ENCODE peak calls at places on chromosomes 1 and 21, in nine cellular contexts. One of them, this sample, is unnamed.

GRCh38 chr1:106465666-106466065 is 590.8 kb upstream of the PRMT6 start:
- DNase-seq in A549: no peak
- DNase-seq in fibroblast of the aortic adventitia: no peak
- DNase-seq in HFFc6: no peak
- DNase-seq in left ventricle myocardium inferior: no peak
- DNase-seq in heart left ventricle: no peak
- DNase-seq in AG10803: no peak
- DNase-seq in GM13977: no peak
- DNase-seq in RWPE1: no peak
- DNase-seq in this sample: no peak

GRCh38 chr1:89615676-89616598 is 17.0 kb upstream of the LRRC8C start:
- DNase-seq in RWPE1: peak; percentile 53
- DNase-seq in heart left ventricle: no peak
- DNase-seq in left ventricle myocardium inferior: no peak
- DNase-seq in fibroblast of the aortic adventitia: no peak
- DNase-seq in GM13977: no peak
- DNase-seq in HFFc6: no peak
- DNase-seq in AG10803: no peak
- DNase-seq in A549: peak; percentile 34
- DNase-seq in this sample: peak; percentile 19

GRCh38 chr21:41651396-41651795 is 115.5 kb downstream of the RIPK4 start:
- DNase-seq in AG10803: no peak
- DNase-seq in RWPE1: no peak
- DNase-seq in left ventricle myocardium inferior: no peak
- DNase-seq in HFFc6: no peak
- DNase-seq in heart left ventricle: no peak
- DNase-seq in fibroblast of the aortic adventitia: no peak
- DNase-seq in GM13977: no peak
- DNase-seq in A549: no peak
- DNase-seq in this sample: no peak

GRCh38 chr21:45322231-45322959 is 34.7 kb upstream of the POFUT2 start:
- DNase-seq in left ventricle myocardium inferior: peak; percentile 5
- DNase-seq in A549: no peak
- DNase-seq in HFFc6: no peak
- DNase-seq in GM13977: no peak
- DNase-seq in RWPE1: no peak
- DNase-seq in fibroblast of the aortic adventitia: no peak
- DNase-seq in AG10803: no peak
- DNase-seq in heart left ventricle: peak; percentile 57
- DNase-seq in this sample: no peak

GRCh38 chr1:240613353-240614142 is 1.6 kb upstream of the GREM2 start:
- DNase-seq in RWPE1: no peak
- DNase-seq in HFFc6: no peak
- DNase-seq in heart left ventricle: no peak
- DNase-seq in AG10803: peak; percentile 43
- DNase-seq in fibroblast of the aortic adventitia: no peak
- DNase-seq in A549: no peak
- DNase-seq in GM13977: no peak
- DNase-seq in left ventricle myocardium inferior: no peak
- DNase-seq in this sample: no peak

GRCh38 chr1:3584915-3585314 is 26.4 kb downstream of the MEGF6 start:
- DNase-seq in fibroblast of the aortic adventitia: no peak
- DNase-seq in AG10803: no peak
- DNase-seq in left ventricle myocardium inferior: no peak
- DNase-seq in A549: no peak
- DNase-seq in heart left ventricle: no peak
- DNase-seq in GM13977: no peak
- DNase-seq in HFFc6: no peak
- DNase-seq in RWPE1: no peak
- DNase-seq in this sample: no peak

GRCh38 chr21:45138199-45139002 is 64.0 kb downstream of the ADARB1 start:
- DNase-seq in GM13977: peak; percentile 75
- DNase-seq in RWPE1: peak; percentile 32
- DNase-seq in AG10803: peak; percentile 61
- DNase-seq in A549: peak; percentile 72
- DNase-seq in left ventricle myocardium inferior: peak; percentile 59
- DNase-seq in HFFc6: peak; percentile 26
- DNase-seq in heart left ventricle: peak; percentile 84
- DNase-seq in fibroblast of the aortic adventitia: peak; percentile 70
- DNase-seq in this sample: peak; percentile 63

GRCh38 chr21:37101384-37101783 is 28.3 kb downstream of the TTC3 start:
- DNase-seq in A549: peak; percentile 1
- DNase-seq in heart left ventricle: no peak
- DNase-seq in left ventricle myocardium inferior: no peak
- DNase-seq in GM13977: no peak
- DNase-seq in RWPE1: no peak
- DNase-seq in fibroblast of the aortic adventitia: no peak
- DNase-seq in HFFc6: peak; percentile 4
- DNase-seq in AG10803: peak; percentile 16
- DNase-seq in this sample: no peak

GRCh38 chr1:89908993-89909436 is 85.9 kb upstream of the ZNF326 start:
- DNase-seq in AG10803: peak; percentile 56
- DNase-seq in fibroblast of the aortic adventitia: peak; percentile 59
- DNase-seq in GM13977: peak; percentile 28
- DNase-seq in A549: peak; percentile 48
- DNase-seq in HFFc6: peak; percentile 80
- DNase-seq in left ventricle myocardium inferior: no peak
- DNase-seq in RWPE1: peak; percentile 62
- DNase-seq in heart left ventricle: no peak
- DNase-seq in this sample: no peak

GRCh38 chr1:83318361-83318760 is 680.6 kb downstream of the TTLL7 start:
- DNase-seq in left ventricle myocardium inferior: no peak
- DNase-seq in RWPE1: no peak
- DNase-seq in GM13977: no peak
- DNase-seq in fibroblast of the aortic adventitia: no peak
- DNase-seq in heart left ventricle: no peak
- DNase-seq in A549: no peak
- DNase-seq in AG10803: no peak
- DNase-seq in HFFc6: no peak
- DNase-seq in this sample: no peak

GRCh38 chr1:110462964-110463363 is 12.0 kb downstream of the PROK1 start:
- DNase-seq in left ventricle myocardium inferior: no peak
- DNase-seq in RWPE1: no peak
- DNase-seq in GM13977: no peak
- DNase-seq in A549: no peak
- DNase-seq in HFFc6: no peak
- DNase-seq in AG10803: no peak
- DNase-seq in heart left ventricle: no peak
- DNase-seq in fibroblast of the aortic adventitia: peak; percentile 35
- DNase-seq in this sample: no peak
- TF ChIP-seq CTCF in left ventricle myocardium inferior: no peak
- TF ChIP-seq CTCF in RWPE1: no peak
- TF ChIP-seq CTCF in GM13977: no peak
- TF ChIP-seq CTCF in A549: peak; percentile 16
- TF ChIP-seq CTCF in HFFc6: peak; percentile 35
- TF ChIP-seq CTCF in AG10803: peak; percentile 13
- TF ChIP-seq CTCF in heart left ventricle: no peak
- TF ChIP-seq CTCF in fibroblast of the aortic adventitia: peak; percentile 29
- TF ChIP-seq CTCF in this sample: no peak

DNA sequence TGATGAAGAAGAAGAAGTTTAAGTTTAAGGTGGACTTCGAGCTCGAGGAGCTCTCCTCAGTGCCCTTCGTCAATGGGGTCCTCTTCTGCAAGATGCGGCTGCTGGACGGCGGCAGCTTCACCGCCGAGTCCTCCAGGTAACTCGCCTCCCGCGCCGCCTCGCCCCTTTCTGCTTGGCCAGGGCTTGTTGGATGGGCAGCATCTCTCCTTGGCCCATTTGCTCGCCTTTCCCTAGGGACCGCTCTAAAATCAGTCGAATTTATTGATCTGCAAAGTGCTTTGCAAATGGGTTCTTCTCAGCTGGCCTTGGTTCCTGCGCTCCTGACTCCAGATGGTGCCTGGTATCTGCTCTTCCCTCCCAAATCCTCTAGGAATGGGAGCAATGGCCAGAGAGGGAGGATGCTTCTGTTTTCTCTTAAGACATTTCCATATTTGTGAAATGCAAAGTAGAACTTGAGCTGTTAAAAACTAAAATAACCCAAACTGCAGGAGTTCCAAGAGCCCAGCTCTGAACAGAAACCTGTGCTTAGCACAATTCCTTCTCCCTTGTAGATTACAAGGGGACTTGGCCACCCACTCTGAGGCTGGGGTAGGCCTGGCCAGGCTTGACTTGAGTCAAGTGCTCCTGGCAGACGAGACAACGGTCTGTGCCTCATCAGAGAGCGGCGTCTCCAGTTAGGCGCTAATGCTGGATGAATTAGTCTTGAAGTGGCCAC is 687 bp downstream of the EEIG2 start:
- DNase-seq in fibroblast of the aortic adventitia: peak; percentile 57
- DNase-seq in heart left ventricle: peak; percentile 75
- DNase-seq in RWPE1: no peak
- DNase-seq in AG10803: peak; percentile 53
- DNase-seq in A549: peak; percentile 79
- DNase-seq in HFFc6: peak; percentile 53
- DNase-seq in GM13977: no peak
- DNase-seq in left ventricle myocardium inferior: peak; percentile 29
- DNase-seq in this sample: peak; percentile 37
- TF ChIP-seq CTCF in fibroblast of the aortic adventitia: no peak
- TF ChIP-seq CTCF in heart left ventricle: no peak
- TF ChIP-seq CTCF in RWPE1: no peak
- TF ChIP-seq CTCF in AG10803: peak; percentile 33
- TF ChIP-seq CTCF in A549: no peak
- TF ChIP-seq CTCF in HFFc6: no peak
- TF ChIP-seq CTCF in GM13977: no peak
- TF ChIP-seq CTCF in left ventricle myocardium inferior: peak; percentile 17
- TF ChIP-seq CTCF in this sample: no peak

GRCh38 chr1:180155202-180155682 is 573 bp downstream of the QSOX1 start:
- DNase-seq in AG10803: no peak
- DNase-seq in left ventricle myocardium inferior: no peak
- DNase-seq in GM13977: no peak
- DNase-seq in RWPE1: no peak
- DNase-seq in heart left ventricle: no peak
- DNase-seq in HFFc6: no peak
- DNase-seq in A549: no peak
- DNase-seq in fibroblast of the aortic adventitia: peak; percentile 15
- DNase-seq in this sample: peak; percentile 36

GRCh38 chr1:180153032-180153431 is 1.6 kb upstream of the QSOX1 start:
- DNase-seq in RWPE1: no peak
- DNase-seq in AG10803: no peak
- DNase-seq in fibroblast of the aortic adventitia: no peak
- DNase-seq in HFFc6: no peak
- DNase-seq in heart left ventricle: no peak
- DNase-seq in GM13977: no peak
- DNase-seq in left ventricle myocardium inferior: no peak
- DNase-seq in A549: no peak
- DNase-seq in this sample: no peak

GRCh38 chr1:180156201-180156600 is 1.5 kb downstream of the QSOX1 start:
- DNase-seq in left ventricle myocardium inferior: no peak
- DNase-seq in heart left ventricle: no peak
- DNase-seq in AG10803: no peak
- DNase-seq in fibroblast of the aortic adventitia: no peak
- DNase-seq in HFFc6: no peak
- DNase-seq in A549: no peak
- DNase-seq in GM13977: no peak
- DNase-seq in RWPE1: no peak
- DNase-seq in this sample: no peak

GRCh38 chr1:180154003-180154324 is 705 bp upstream of the QSOX1 start:
- DNase-seq in fibroblast of the aortic adventitia: no peak
- DNase-seq in AG10803: no peak
- DNase-seq in left ventricle myocardium inferior: no peak
- DNase-seq in RWPE1: no peak
- DNase-seq in HFFc6: no peak
- DNase-seq in GM13977: no peak
- DNase-seq in heart left ventricle: no peak
- DNase-seq in A549: no peak
- DNase-seq in this sample: no peak

DNA sequence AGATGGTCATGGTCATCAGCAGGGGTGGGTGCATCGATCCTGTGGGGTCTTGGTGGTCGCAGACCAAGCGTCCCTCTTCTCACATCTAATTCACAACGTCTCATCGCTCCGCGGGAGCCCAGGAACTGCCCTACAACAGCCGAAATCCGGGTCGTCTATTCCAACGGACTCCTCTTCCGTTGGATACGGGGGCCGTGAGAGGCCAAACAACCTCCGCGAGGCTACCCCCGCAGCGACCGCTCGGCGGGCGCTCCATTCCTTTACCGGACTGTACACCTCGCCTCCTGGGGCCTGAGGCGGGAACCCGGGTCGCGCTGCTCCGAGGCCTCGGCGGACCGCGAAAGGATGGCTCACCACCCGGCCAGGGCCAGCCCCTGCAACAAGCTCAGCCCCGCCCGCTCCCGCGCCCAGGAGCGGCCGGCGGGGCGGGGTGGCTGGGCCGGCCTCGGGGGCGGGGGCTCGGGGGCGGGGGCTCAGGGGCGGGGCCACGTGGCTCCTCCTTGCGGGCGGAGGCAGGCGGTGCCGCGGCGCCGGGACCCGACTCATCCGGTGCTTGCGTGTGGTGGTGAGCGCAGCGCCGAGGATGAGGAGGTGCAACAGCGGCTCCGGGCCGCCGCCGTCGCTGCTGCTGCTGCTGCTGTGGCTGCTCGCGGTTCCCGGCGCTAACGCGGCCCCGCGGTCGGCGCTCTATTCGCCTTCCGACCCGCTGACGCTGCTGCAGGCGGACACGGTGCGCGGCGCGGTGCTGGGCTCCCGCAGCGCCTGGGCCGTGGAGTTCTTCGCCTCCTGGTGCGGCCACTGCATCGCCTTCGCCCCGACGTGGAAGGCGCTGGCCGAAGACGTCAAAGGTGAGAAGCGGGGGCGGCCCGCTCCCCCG is at the start of gene QSOX1:
- DNase-seq in left ventricle myocardium inferior: peak; percentile 90
- DNase-seq in RWPE1: peak; percentile 97
- DNase-seq in HFFc6: peak; percentile 84
- DNase-seq in GM13977: peak; percentile 100
- DNase-seq in A549: peak; percentile 86
- DNase-seq in fibroblast of the aortic adventitia: peak; percentile 81
- DNase-seq in heart left ventricle: peak; percentile 96
- DNase-seq in AG10803: peak; percentile 89
- DNase-seq in this sample: peak; percentile 91
- TF ChIP-seq CTCF in left ventricle myocardium inferior: peak; percentile 57
- TF ChIP-seq CTCF in RWPE1: no peak
- TF ChIP-seq CTCF in HFFc6: peak; percentile 62
- TF ChIP-seq CTCF in GM13977: no peak
- TF ChIP-seq CTCF in A549: no peak
- TF ChIP-seq CTCF in fibroblast of the aortic adventitia: peak; percentile 2
- TF ChIP-seq CTCF in heart left ventricle: peak; percentile 39
- TF ChIP-seq CTCF in AG10803: no peak
- TF ChIP-seq CTCF in this sample: no peak

DNA sequence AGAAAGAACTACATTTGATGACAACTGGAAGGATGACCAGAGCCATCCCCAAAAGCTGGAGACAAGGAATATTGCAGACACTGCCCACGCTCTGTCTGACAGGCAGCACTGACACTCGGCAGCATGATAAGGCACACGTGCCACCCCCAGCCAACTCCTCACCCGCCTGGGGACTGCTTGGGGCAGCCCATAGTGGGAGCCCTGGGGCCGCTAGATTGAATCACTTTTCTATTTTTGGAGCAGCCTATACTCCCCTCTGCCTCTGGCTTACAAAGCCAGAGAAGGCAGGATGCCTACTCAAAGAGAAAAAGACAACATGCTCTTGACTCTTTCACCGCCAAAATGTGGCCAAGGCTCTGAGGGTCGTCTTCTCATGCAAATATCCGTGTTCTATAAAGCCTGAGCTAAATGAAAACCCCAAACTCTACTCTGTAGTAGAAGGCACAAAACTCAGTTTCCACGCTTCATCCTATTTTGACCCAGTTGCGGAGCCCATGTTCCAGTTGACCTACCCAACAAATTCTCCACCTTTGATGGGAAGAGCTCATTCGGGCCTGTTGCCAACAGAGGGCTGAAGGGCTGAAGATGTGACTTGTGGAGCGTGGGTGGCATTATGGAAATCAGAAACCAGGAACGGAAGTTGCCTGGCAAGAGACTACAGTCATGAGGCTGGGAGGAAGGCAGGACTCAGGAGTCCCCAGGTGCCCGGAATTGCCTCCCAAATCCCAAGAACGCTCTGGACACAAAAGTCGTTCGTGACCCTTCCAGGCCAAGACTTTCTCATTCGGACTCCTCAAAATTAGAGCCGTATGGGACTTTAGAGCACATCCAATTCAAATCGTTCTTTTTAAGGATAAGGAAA is 1.1 kb downstream of the SMG5 start:
- DNase-seq in RWPE1: no peak
- DNase-seq in AG10803: peak; percentile 35
- DNase-seq in GM13977: peak; percentile 68
- DNase-seq in left ventricle myocardium inferior: peak; percentile 65
- DNase-seq in HFFc6: peak; percentile 77
- DNase-seq in A549: no peak
- DNase-seq in fibroblast of the aortic adventitia: peak; percentile 45
- DNase-seq in heart left ventricle: no peak
- DNase-seq in this sample: peak; percentile 38
- TF ChIP-seq CTCF in RWPE1: no peak
- TF ChIP-seq CTCF in AG10803: no peak
- TF ChIP-seq CTCF in GM13977: peak; percentile 16
- TF ChIP-seq CTCF in left ventricle myocardium inferior: peak; percentile 14
- TF ChIP-seq CTCF in HFFc6: peak; percentile 30
- TF ChIP-seq CTCF in A549: no peak
- TF ChIP-seq CTCF in fibroblast of the aortic adventitia: no peak
- TF ChIP-seq CTCF in heart left ventricle: peak; percentile 28
- TF ChIP-seq CTCF in this sample: no peak